ENCODE peak calls at places on chromosome 3, in five cellular contexts. One of them, this sample, is unnamed.
A peak's percentile ranks its signal among the peaks of the same experiment; 100 is the strongest.

GRCh38 chr3:132231633-132232032 is 85.6 kb upstream of the ACP3 start:
- DNase-seq in HS-27A: peak; percentile 41
- DNase-seq in naive thymus-derived CD4-positive, alpha-beta T cell: no peak
- DNase-seq in NCI-H748 treated with DMSO at 0.1 percent for 48 hours: no peak
- DNase-seq in neural crest cell: no peak
- DNase-seq in this sample: peak; percentile 43

GRCh38 chr3:42159706-42160472 is 68.7 kb downstream of the TRAK1 start:
- DNase-seq in HS-27A: no peak
- DNase-seq in naive thymus-derived CD4-positive, alpha-beta T cell: peak; percentile 24
- DNase-seq in NCI-H748 treated with DMSO at 0.1 percent for 48 hours: peak; percentile 66
- DNase-seq in neural crest cell: peak; percentile 9
- DNase-seq in this sample: no peak

GRCh38 chr3:150372320-150373118 is 35.6 kb upstream of the TSC22D2 start:
- DNase-seq in HS-27A: no peak
- DNase-seq in naive thymus-derived CD4-positive, alpha-beta T cell: no peak
- DNase-seq in NCI-H748 treated with DMSO at 0.1 percent for 48 hours: no peak
- DNase-seq in neural crest cell: no peak
- DNase-seq in this sample: no peak

GRCh38 chr3:124680521-124680920 is 49.7 kb upstream of the UMPS start:
- DNase-seq in HS-27A: no peak
- DNase-seq in naive thymus-derived CD4-positive, alpha-beta T cell: no peak
- DNase-seq in NCI-H748 treated with DMSO at 0.1 percent for 48 hours: no peak
- DNase-seq in neural crest cell: no peak
- DNase-seq in this sample: no peak

GRCh38 chr3:126212629-126213375 is 32.4 kb upstream of the ALDH1L1 start:
- DNase-seq in HS-27A: no peak
- DNase-seq in naive thymus-derived CD4-positive, alpha-beta T cell: no peak
- DNase-seq in NCI-H748 treated with DMSO at 0.1 percent for 48 hours: peak; percentile 7
- DNase-seq in neural crest cell: peak; percentile 67
- DNase-seq in this sample: no peak

GRCh38 chr3:13282986-13283876 is 136.9 kb downstream of the NUP210 start:
- DNase-seq in HS-27A: no peak
- DNase-seq in naive thymus-derived CD4-positive, alpha-beta T cell: no peak
- DNase-seq in NCI-H748 treated with DMSO at 0.1 percent for 48 hours: no peak
- DNase-seq in neural crest cell: no peak
- DNase-seq in this sample: no peak

GRCh38 chr3:48715179-48715800 is 1.7 kb downstream of the IP6K2 start:
- DNase-seq in HS-27A: no peak
- DNase-seq in naive thymus-derived CD4-positive, alpha-beta T cell: no peak
- DNase-seq in NCI-H748 treated with DMSO at 0.1 percent for 48 hours: no peak
- DNase-seq in neural crest cell: no peak
- DNase-seq in this sample: no peak

GRCh38 chr3:189322339-189322738 is 150.6 kb downstream of the TPRG1 start:
- DNase-seq in HS-27A: no peak
- DNase-seq in naive thymus-derived CD4-positive, alpha-beta T cell: no peak
- DNase-seq in NCI-H748 treated with DMSO at 0.1 percent for 48 hours: no peak
- DNase-seq in neural crest cell: no peak
- DNase-seq in this sample: no peak

GRCh38 chr3:167116120-167116922 is 263.8 kb downstream of the ZBBX start:
- DNase-seq in HS-27A: no peak
- DNase-seq in naive thymus-derived CD4-positive, alpha-beta T cell: no peak
- DNase-seq in NCI-H748 treated with DMSO at 0.1 percent for 48 hours: no peak
- DNase-seq in neural crest cell: no peak
- DNase-seq in this sample: no peak

This sample was measured in non-pigmented ciliary epithelial cell.